ENCODE peak calls at places on chromosomes 12 and 14, in eight cellular contexts. Y is NCI-H69; H is cardiac fibroblast; V is H54; A is LoVo; L is activated CD8-positive, alpha-beta T cell treated with anti-CD3 and anti-CD28 coated beads for 36 hours; K is heart left ventricle; U is ELF-1. E is an unnamed sample.

GRCh38 chr12:39972119-39972518 is 133.8 kb downstream of the SLC2A13 start:
- DNase-seq in Y (peak), H (peak), V (no peak), A (no peak), L (no peak), K (no peak), U (no peak), E (peak)

GRCh38 chr14:76109087-76109880 is 42.4 kb upstream of the GPATCH2L start:
- DNase-seq in Y (peak), H (no peak), V (no peak), A (no peak), L (no peak), K (no peak), U (no peak), E (no peak)

GRCh38 chr14:105168979-105169507 is 467 bp upstream of the JAG2 start:
- DNase-seq in Y (peak), H (no peak), V (no peak), A (peak), L (peak), K (peak), U (peak), E (no peak)

GRCh38 chr12:28611501-28611900 is 421.2 kb downstream of the CCDC91 start:
- DNase-seq in Y (no peak), H (no peak), V (no peak), A (peak), L (no peak), K (no peak), U (no peak), E (no peak)

GRCh38 chr14:74648643-74649042 is 36.6 kb upstream of the LTBP2 start:
- DNase-seq in Y (peak), H (no peak), V (no peak), A (no peak), L (no peak), K (no peak), U (no peak), E (no peak)

GRCh38 chr12:2886768-2887450 is 3.8 kb upstream of the TULP3 start:
- DNase-seq in Y (no peak), H (no peak), V (no peak), A (no peak), L (no peak), K (no peak), U (no peak), E (no peak)

GRCh38 chr14:37047226-37047625 is 125.2 kb downstream of the SLC25A21 start:
- DNase-seq in Y (no peak), H (no peak), V (no peak), A (no peak), L (no peak), K (no peak), U (no peak), E (no peak)

GRCh38 chr12:53218551-53219114 is 11.6 kb upstream of the ITGB7 start:
- DNase-seq in Y (no peak), H (peak), V (no peak), A (no peak), L (no peak), K (no peak), U (no peak), E (no peak)

GRCh38 chr12:52452101-52452500 is at the start of gene KRT6B:
- DNase-seq in Y (no peak), H (no peak), V (no peak), A (no peak), L (no peak), K (no peak), U (no peak), E (peak)

GRCh38 chr12:116508145-116509121 is 50.7 kb upstream of the MAP1LC3B2 start:
- DNase-seq in Y (peak), H (peak), V (no peak), A (no peak), L (no peak), K (no peak), U (no peak), E (no peak)

GRCh38 chr14:59283380-59283779 is 94.9 kb downstream of the DAAM1 start:
- DNase-seq in Y (no peak), H (peak), V (no peak), A (no peak), L (no peak), K (no peak), U (no peak), E (no peak)

E was measured in foreskin melanocyte.